ENCODE peak calls at places on chromosomes 3 and 15, in nine cellular contexts. C is GM12878, R is A549, G is GM23338, Y is SK-N-SH, T is HCT116, V is HepG2, N is K562, I is Panc1. H is an unnamed sample.

GRCh38 chr3:137471130-137471529 is 293.0 kb upstream of the SOX14 start:
- DNase-seq in V (no peak), T (no peak), R (no peak), C (peak; percentile 68), N (no peak), I (no peak), G (no peak), Y (no peak), H (no peak)

GRCh38 chr3:186783731-186784515 is 546 bp downstream of the EIF4A2 start:
- DNase-seq in I (no peak), T (no peak), G (peak; percentile 73), Y (peak; percentile 81), V (peak; percentile 46), C (no peak), N (peak; percentile 86), R (peak; percentile 69), H (peak; percentile 80)

GRCh38 chr3:117398166-117398954 is 688.8 kb downstream of the TUSC7 start:
- DNase-seq in T (no peak), G (peak; percentile 89), V (no peak), Y (no peak), N (no peak), I (no peak), C (no peak), R (no peak), H (no peak)

GRCh38 chr15:75966073-75966472 is 46.2 kb downstream of the NRG4 start:
- DNase-seq in G (no peak), N (no peak), Y (no peak), V (no peak), T (no peak), R (peak; percentile 35), C (no peak), I (no peak), H (no peak)

GRCh38 chr15:55282284-55282833 is 7.3 kb downstream of the RAB27A start:
- DNase-seq in R (no peak), G (no peak), Y (peak; percentile 46), V (no peak), N (peak; percentile 41), I (no peak), C (no peak), T (no peak), H (peak; percentile 71)

GRCh38 chr3:111831840-111832239 is 27.2 kb upstream of the PHLDB2 start:
- DNase-seq in I (no peak), G (no peak), T (no peak), Y (no peak), V (no peak), C (no peak), R (no peak), N (no peak), H (no peak)

GRCh38 chr15:28111552-28111951 is 12.4 kb upstream of the OCA2 start:
- DNase-seq in R (no peak), G (no peak), I (no peak), C (no peak), N (no peak), V (no peak), T (no peak), Y (peak; percentile 16), H (no peak)

GRCh38 chr3:125125822-125126245 is 70.0 kb upstream of the HEG1 start:
- DNase-seq in C (no peak), G (no peak), I (no peak), R (no peak), V (peak; percentile 12), Y (peak; percentile 63), N (no peak), T (no peak), H (peak; percentile 79)

GRCh38 chr3:19903649-19904048 is 30.4 kb downstream of the EFHB start:
- DNase-seq in N (no peak), I (no peak), V (no peak), R (no peak), T (no peak), Y (no peak), C (no peak), G (no peak), H (no peak)

GRCh38 chr3:71659758-71660666 is 65.2 kb downstream of the EIF4E3 start:
- DNase-seq in T (no peak), R (no peak), G (no peak), C (no peak), I (no peak), Y (no peak), N (no peak), V (no peak), H (no peak)

GRCh38 chr3:30964612-30965011 is 70.2 kb upstream of the GADL1 start:
- DNase-seq in C (peak; percentile 30), V (no peak), G (no peak), N (no peak), T (no peak), Y (no peak), R (no peak), I (no peak), H (no peak)
- TF ChIP-seq REST in C (no peak), V (no peak), G (no peak), N (no peak), T (no peak), Y (no peak), R (no peak), I (no peak), H (no peak)

DNA sequence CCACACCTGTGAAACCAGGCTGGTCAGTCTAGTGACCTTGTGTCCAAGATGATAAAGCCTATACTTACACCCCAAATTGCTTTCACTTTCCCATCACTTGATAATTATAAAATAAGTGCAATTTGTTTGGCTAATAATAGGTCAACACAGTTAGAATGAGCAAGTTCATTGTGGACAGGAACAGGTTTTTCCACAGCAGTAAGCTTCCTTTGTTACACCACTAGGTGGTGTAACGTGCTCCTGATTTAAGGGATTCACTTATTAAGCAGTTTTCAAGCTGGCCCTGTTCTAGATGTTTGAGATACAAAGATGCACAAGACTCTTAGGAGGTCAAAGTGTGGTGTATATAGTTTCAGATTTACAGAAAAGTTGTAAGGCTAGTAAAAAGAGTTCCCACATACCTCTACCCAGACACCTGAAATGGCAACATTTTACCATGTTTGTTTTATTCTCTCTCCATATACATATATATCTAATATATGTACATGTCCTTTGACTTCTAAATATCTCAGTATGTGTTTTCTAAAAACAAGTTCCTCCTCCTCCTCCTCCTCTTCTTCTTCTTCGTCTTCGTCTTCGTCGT is 6.8 kb upstream of the MFSD1 start:
- DNase-seq in C (no peak), I (peak; percentile 27), Y (peak; percentile 20), V (peak; percentile 32), G (peak; percentile 63), N (peak; percentile 47), T (peak; percentile 31), R (peak; percentile 68), H (no peak)
- TF ChIP-seq REST in C (no peak), I (no peak), Y (no peak), V (no peak), G (no peak), N (no peak), T (no peak), R (no peak), H (no peak)

GRCh38 chr3:3708769-3709115 is 90.5 kb upstream of the LRRN1 start:
- DNase-seq in I (no peak), V (no peak), Y (no peak), R (no peak), G (peak; percentile 5), N (no peak), C (no peak), T (no peak), H (no peak)

GRCh38 chr3:3705090-3705775 is 94.0 kb upstream of the LRRN1 start:
- DNase-seq in G (peak; percentile 48), V (no peak), I (no peak), T (no peak), C (no peak), Y (no peak), N (no peak), R (no peak), H (no peak)

DNA sequence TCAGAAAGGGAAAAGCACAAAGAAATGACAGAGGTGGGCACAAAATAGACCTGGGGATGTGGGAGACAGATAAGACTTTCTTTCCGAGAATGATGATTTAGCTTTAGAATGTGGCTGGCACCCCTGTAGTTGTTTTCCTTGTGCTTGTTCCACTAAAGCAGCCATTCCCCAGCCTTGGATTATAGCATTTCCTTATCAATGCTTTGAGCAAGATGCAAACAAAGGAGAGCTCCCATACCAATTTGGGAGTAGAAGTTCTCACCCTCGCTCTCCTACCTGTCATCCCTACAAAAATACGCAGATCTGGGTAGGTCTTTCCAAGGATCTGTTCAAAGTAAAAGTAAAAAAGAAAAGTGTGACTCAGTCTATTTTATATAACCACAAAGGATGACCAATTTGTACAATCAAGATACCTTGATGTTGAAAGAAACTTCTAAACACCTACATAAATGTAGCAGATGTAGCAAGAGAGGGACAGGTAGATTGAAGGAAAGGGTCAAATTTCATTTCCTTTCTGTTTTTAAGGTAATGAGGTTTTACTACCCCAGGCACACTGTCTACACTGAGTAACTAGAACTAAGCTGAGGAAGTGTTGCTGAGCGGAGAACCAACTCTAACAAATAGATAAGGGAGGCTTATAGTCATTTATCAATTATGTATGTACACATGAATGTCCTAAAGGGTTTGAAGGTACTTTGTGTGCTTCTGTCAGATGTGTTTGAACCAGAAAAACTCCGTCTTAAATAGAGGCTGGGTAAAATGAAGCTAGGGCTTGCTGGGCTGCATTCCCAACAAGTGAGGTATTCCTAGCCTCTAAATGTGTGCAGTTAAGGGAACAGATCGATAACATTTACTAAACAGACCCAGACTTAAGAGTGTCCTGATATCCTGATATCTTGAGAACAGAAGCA is 91.1 kb upstream of the LRRN1 start:
- DNase-seq in G (peak; percentile 37), C (no peak), R (no peak), N (no peak), I (no peak), T (no peak), Y (no peak), V (no peak), H (no peak)
- TF ChIP-seq REST in G (no peak), C (no peak), R (no peak), N (no peak), I (no peak), T (no peak), Y (no peak), V (no peak), H (no peak)

GRCh38 chr3:159323848-159324247 is 522.0 kb downstream of the MFSD1 start:
- DNase-seq in T (no peak), C (no peak), R (no peak), G (no peak), I (no peak), V (no peak), Y (no peak), N (no peak), H (no peak)

GRCh38 chr3:159326998-159327397 is 525.1 kb downstream of the MFSD1 start:
- DNase-seq in T (no peak), R (no peak), N (no peak), I (no peak), G (no peak), V (no peak), Y (no peak), C (no peak), H (no peak)

GRCh38 chr3:159319156-159319555 is 517.3 kb downstream of the MFSD1 start:
- DNase-seq in Y (no peak), T (no peak), I (no peak), V (no peak), G (no peak), N (no peak), R (no peak), C (no peak), H (no peak)

DNA sequence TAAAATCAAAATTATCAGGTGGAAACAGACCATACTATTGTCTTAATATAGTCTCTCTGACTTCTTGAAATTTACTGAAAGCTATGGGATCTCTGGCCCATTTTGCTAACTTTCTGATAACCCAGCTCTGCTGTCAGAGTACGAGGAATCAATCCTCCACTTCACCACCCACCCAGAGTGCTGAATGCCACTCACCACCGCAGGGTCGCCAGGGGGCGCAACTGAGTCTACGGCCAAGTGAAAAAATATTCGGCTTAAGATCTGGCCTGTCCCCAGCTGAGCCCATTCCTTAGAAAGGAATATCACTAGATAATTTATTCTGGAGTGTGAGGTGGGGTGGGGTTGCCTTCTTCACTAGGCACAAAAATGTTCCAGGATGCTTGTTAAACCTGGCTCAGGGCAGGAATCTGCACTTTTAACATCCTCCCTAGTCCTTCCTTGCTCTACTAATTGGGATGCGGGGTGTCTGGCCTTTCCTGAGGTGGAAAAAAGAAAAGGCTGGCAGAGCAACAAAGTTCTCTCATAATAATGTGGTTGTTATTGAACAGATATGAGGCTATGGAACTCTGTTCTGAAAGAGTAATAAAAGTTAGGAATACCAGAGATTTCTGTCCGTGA is 520.6 kb downstream of the MFSD1 start:
- DNase-seq in I (peak; percentile 13), V (peak; percentile 7), R (peak; percentile 40), Y (peak; percentile 10), N (peak; percentile 30), T (peak; percentile 41), G (peak; percentile 76), C (no peak), H (peak; percentile 30)
- TF ChIP-seq REST in I (no peak), V (no peak), R (no peak), Y (no peak), N (no peak), T (no peak), G (no peak), C (no peak), H (no peak)